ENCODE peak calls at places on chromosomes 1 and 21, in five cellular contexts. S is GM12865, P is fibroblast of lung, A is lower leg skin, B is mammary epithelial cell. J is an unnamed sample.
A peak's percentile ranks its signal among the peaks of the same experiment; 100 is the strongest.

GRCh38 chr21:46153259-46154154 is 1.9 kb downstream of the FTCD start:
- DNase-seq in S (peak; percentile 26), P (no peak), A (peak; percentile 89), B (no peak), J (peak; percentile 13)

GRCh38 chr1:226654046-226654445 is 85.0 kb downstream of the ITPKB start:
- DNase-seq in S (peak; percentile 37), P (peak; percentile 89), A (no peak), B (no peak), J (no peak)

GRCh38 chr1:156961709-156962108 is 41.3 kb downstream of the LRRC71 start:
- DNase-seq in S (peak; percentile 65), P (no peak), A (no peak), B (no peak), J (no peak)

GRCh38 chr1:85198864-85199263 is 2.0 kb downstream of the SYDE2 start:
- DNase-seq in S (no peak), P (no peak), A (no peak), B (no peak), J (peak; percentile 32)

GRCh38 chr1:116516631-116517030 is 54.2 kb downstream of the CD58 start:
- DNase-seq in S (peak; percentile 59), P (no peak), A (no peak), B (no peak), J (no peak)

GRCh38 chr1:63902844-63903589 is 129.2 kb downstream of the ROR1 start:
- DNase-seq in S (no peak), P (peak; percentile 34), A (no peak), B (no peak), J (peak; percentile 46)

GRCh38 chr1:183244466-183244865 is 58.4 kb downstream of the LAMC2 start:
- DNase-seq in S (no peak), P (no peak), A (peak; percentile 97), B (no peak), J (no peak)

GRCh38 chr1:47424336-47424982 is 8.4 kb downstream of the FOXE3 start:
- DNase-seq in S (no peak), P (peak; percentile 40), A (no peak), B (peak; percentile 48), J (peak; percentile 64)

GRCh38 chr1:155971910-155972809 is 6.2 kb downstream of the ARHGEF2 start:
- DNase-seq in S (no peak), P (no peak), A (no peak), B (no peak), J (no peak)

DNA sequence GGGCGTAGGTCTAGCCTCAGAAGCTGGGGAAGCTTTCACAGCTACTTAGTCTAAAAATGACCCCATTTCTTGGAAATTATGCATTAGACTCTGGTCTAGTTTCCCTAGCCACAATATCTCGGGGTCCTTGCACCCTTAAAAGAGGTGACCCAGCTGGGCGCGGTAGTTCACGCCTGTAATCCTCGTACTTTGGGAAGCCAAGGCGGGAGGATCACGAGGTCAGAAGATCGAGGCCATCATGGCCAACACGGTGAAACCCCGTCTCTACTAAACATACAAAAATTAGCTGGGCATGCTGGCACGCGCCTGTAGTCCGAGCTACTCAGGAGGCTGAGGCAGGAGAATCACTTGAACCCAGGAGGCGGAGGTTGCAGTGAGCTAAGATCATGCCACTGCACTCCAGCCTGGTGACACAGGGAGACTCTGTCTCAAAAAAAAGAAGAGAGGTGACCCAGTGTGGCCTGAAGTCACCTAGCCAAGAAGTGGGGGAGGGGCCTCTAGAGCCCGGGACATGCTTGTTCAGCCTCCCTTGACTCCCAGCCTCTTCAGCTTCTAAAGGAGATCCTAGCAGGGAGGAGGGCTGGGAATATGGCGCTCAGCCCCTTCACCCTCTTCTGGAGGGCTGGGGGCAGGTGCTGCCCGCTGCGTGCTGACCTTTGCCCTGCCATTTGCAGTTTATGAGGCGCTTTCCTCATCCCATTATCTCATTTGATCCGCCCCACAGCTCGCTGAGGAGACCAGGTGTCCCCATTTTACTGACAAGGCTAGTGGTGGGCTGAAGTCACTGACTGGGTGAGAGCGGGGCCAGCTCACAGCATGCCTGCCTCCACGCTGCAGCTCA is 7.2 kb downstream of the ELF3 start:
- DNase-seq in S (no peak), P (no peak), A (no peak), B (no peak), J (no peak)
- H3K4me3 ChIP-seq in S (no peak overlapping the region), P (no peak overlapping the region), A (no peak overlapping the region), B (no peak overlapping the region), J (no peak overlapping the region)

DNA sequence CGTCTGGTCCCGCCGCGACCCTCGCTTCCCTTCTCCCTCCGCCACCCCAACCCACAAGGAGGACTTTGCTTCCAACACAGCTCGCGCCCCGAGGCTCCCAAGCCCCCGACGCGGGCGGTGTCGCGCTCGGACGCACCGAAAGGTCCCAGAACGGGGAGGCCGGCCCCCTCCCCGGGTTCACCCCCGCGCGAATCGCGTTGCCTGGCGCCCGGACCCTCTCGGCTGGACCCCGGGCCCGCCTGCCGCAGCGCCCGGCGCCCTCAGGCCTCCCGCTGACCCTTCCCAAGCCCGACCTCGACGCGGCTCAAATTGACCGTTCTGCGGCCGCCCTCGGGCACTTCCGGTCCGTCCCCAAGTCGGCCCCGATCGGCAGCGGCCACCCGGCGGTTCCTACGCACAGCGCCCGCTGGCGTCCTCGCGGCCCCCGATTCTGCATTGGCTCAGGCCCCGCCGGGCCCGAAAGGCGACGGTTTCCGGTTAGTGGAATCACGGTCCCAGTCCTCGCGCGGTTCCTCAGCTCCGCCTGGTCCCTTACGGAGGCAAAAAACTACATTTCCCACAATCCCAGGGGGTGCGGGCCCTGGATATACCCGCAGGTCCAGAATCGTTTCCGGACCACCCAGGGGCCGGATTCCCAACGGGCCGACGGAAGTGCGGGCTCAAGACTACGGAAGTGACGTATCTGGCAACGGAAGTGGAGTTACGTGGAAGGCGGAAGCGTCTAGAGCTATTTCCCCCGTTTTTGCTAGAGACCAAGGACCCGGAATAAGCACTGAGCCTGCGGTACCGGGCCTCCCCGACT is at the start of gene AURKAIP1:
- DNase-seq in S (peak; percentile 100), P (peak; percentile 100), A (peak; percentile 99), B (peak; percentile 100), J (peak; percentile 100)
- TF ChIP-seq CTCF in S (peak; percentile 30), P (peak; percentile 23), A (no peak), B (no peak), J (peak; percentile 23)

DNA sequence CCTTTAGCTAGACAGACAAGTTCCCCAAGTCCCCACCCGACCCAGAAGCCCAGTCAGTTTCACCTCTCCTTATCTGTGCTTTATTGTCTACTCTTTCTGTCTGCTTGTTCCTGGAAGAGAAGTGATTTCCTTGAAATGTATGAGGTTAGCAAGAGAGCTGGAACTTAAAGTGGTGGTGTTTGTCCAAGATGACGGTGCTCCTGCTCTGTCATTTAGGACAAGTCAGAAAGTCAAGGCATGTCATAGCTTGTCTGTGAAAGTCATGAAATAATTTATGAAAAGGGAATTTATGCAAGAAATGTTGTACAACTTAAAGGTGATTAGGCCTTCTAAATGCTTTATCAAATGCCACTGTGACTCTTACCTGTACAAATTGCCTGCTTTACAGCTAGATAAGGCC is 178.1 kb downstream of the PLA2G4A start:
- DNase-seq in S (no peak), P (no peak), A (no peak), B (peak; percentile 33), J (peak; percentile 59)
- H3K4me3 ChIP-seq in S (no peak overlapping the region), P (no peak overlapping the region), A (no peak overlapping the region), B (no peak overlapping the region), J (no peak overlapping the region)

DNA sequence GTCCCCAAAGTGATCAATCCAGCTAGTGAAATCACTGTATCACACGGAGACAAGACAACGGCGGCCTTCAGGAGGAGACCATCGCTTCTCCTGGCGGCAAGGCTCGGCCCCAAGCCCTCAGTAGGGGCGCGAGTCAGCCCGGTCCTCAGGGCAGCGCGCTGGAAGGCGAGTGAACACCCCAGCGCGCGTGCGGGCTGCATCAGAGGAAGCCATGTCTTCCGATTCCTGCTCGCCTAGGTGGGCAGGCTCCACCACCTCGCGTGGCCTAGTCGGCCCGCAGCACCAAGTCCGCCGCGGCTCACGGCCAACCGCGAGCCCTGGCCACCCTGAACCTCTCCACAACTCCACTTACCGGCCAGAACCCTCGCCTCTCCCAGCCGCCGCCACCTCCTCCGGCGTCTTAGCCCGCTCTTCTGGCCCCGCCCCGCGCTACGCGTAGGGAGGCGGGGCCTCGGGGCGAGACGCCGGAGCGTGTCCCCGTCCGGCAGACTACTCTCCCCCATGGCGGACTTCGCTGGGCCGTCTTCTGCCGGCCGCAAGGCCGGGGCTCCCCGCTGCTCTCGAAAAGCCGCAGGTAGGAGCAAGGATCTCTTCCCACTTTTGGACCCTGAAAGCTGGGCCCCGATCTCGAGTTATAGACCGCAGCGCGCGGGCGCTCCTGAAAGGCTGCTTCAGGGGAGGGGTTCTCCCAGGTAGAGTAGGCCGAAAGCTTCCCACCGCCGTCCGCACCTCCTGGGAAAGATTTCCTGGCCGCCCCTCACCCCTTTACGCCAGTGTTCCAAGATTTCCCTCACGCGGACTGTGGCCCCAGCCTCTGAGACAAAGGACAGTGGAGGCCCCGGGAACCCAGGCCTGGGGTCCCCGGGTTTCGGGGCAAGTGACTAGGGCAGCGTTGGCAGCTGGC is at the start of the genes GLMN and RPAP2:
- DNase-seq in S (peak; percentile 91), P (peak; percentile 84), A (peak; percentile 92), B (peak; percentile 86), J (peak; percentile 86)
- TF ChIP-seq CTCF in S (no peak), P (peak; percentile 18), A (no peak), B (no peak), J (peak; percentile 0)

GRCh38 chr1:169968174-169968573 is 74.5 kb upstream of the SCYL3 start:
- DNase-seq in S (no peak), P (no peak), A (no peak), B (no peak), J (no peak)

GRCh38 chr1:169958987-169959386 is 65.3 kb upstream of the SCYL3 start:
- DNase-seq in S (no peak), P (no peak), A (no peak), B (no peak), J (no peak)

GRCh38 chr1:169970114-169970513 is 76.4 kb upstream of the SCYL3 start:
- DNase-seq in S (no peak), P (no peak), A (no peak), B (no peak), J (no peak)

GRCh38 chr1:169959696-169960095 is 66.0 kb upstream of the SCYL3 start:
- DNase-seq in S (no peak), P (no peak), A (no peak), B (no peak), J (no peak)

DNA sequence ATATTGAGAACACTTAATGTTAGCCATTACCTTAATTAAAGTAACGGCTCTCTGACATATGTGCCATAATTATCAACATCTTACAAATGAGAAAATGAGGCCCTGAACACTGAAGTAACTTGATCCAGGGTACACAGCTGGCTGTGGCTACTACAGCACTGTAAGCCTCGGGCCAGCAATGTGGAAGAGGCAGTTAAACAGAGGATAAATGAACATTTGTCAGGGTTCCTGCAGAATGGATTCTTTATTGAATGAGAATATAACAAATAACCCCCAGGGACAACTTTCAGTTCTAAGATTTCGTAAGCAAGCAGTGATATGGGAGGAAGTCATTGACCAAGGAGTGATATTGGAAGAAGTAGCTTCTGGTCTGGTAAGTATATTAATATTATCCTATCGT is 70.5 kb upstream of the SCYL3 start:
- DNase-seq in S (no peak), P (no peak), A (no peak), B (no peak), J (no peak)
- H3K4me3 ChIP-seq in S (no peak overlapping the region), P (no peak overlapping the region), A (no peak overlapping the region), B (no peak overlapping the region), J (no peak overlapping the region)

GRCh38 chr1:5595531-5596170 is 396.6 kb downstream of the NPHP4 start:
- DNase-seq in S (no peak), P (no peak), A (no peak), B (no peak), J (no peak)
- TF ChIP-seq CTCF in S (no peak), P (no peak), A (no peak), B (no peak), J (no peak)

J was measured in epithelial cell of esophagus.